ENCODE peak calls at places on chromosomes 3 and 15, in eight cellular contexts. N is stimulated activated CD4-positive, alpha-beta T cell treated with anti-CD3 and anti-CD28 coated beads, Interleukin-2, amount 100 ng/mL, for 24 hours; L is amniotic epithelial cell; K is stimulated activated CD8-positive, alpha-beta memory T cell treated with anti-CD3 and anti-CD28 coated beads, Interleukin-4, amount 100 ng/mL, for 24 hours; C is activated T-helper 1 cell treated with anti-CD3 and anti-CD28 coated beads, Interleukin-12 subunit alpha, Interleukin-12 subunit beta, Interleukin-2, Interleukin-4 antibody, amounts not matched to agents 30 ng/mL and 10 ng/mL and 1 ng/mL, durations not matched to agents 14 hours and 24 hours and 36 hours; A is ELF-1; B is EH; I is NCI-H226. E is an unnamed sample.
A peak's percentile ranks its signal among the peaks of the same experiment; 100 is the strongest.

GRCh38 chr15:23497710-23498111 is 50.7 kb upstream of the GOLGA6L2 start:
- DNase-seq in B (peak; percentile 1), C (no peak), I (no peak), K (no peak), N (no peak), L (no peak), A (no peak), E (peak; percentile 7)

GRCh38 chr15:73022156-73022555 is 30.1 kb upstream of the NEO1 start:
- DNase-seq in K (no peak), L (no peak), N (no peak), A (no peak), C (no peak), B (peak; percentile 6), I (no peak), E (peak; percentile 3)

GRCh38 chr3:55704521-55704920 is 217.4 kb upstream of the WNT5A start:
- DNase-seq in B (peak; percentile 95), A (no peak), K (no peak), L (peak; percentile 35), N (no peak), C (no peak), I (peak; percentile 16), E (no peak)

GRCh38 chr3:6805236-6805635 is 55.7 kb upstream of the GRM7 start:
- DNase-seq in K (no peak), C (no peak), L (no peak), A (no peak), B (no peak), N (no peak), I (no peak), E (no peak)

GRCh38 chr15:63157891-63158431 is 684 bp upstream of the RPS27L start:
- DNase-seq in L (peak; percentile 72), K (no peak), C (peak; percentile 12), B (peak; percentile 86), A (peak; percentile 68), I (peak; percentile 68), N (peak; percentile 34), E (peak; percentile 87)

GRCh38 chr3:129228891-129229585 is 20.4 kb upstream of the COPG1 start:
- DNase-seq in C (no peak), I (peak; percentile 80), A (peak; percentile 57), N (no peak), B (peak; percentile 94), L (peak; percentile 81), K (no peak), E (peak; percentile 80)

GRCh38 chr3:11002456-11002855 is 9.9 kb downstream of the SLC6A1 start:
- DNase-seq in B (no peak), K (no peak), I (no peak), C (no peak), N (no peak), L (no peak), A (no peak), E (no peak)

GRCh38 chr3:9810846-9811245 is 784 bp downstream of the TTLL3 start:
- DNase-seq in N (no peak), A (no peak), L (no peak), C (no peak), I (no peak), K (no peak), B (peak; percentile 15), E (no peak)

GRCh38 chr15:42094512-42094963 is at the start of gene PLA2G4D:
- DNase-seq in I (no peak), B (no peak), N (no peak), A (peak; percentile 49), L (no peak), C (no peak), K (no peak), E (no peak)

GRCh38 chr15:80778964-80779657 is at the start of gene CEMIP:
- DNase-seq in C (peak; percentile 35), A (peak; percentile 86), L (peak; percentile 58), I (peak; percentile 90), K (peak; percentile 36), N (peak; percentile 48), B (peak; percentile 85), E (peak; percentile 79)

GRCh38 chr3:112858410-112859069 is 11.9 kb upstream of the CD200R1L start:
- DNase-seq in C (no peak), B (no peak), A (no peak), K (no peak), L (peak; percentile 2), N (peak; percentile 31), I (no peak), E (no peak)

GRCh38 chr15:60933914-60934885 is 294.9 kb downstream of the RORA start:
- DNase-seq in A (peak; percentile 73), K (no peak), I (no peak), B (no peak), N (peak; percentile 9), C (no peak), L (no peak), E (no peak)

GRCh38 chr3:50246517-50246954 is 10.5 kb downstream of the GNAI2 start:
- DNase-seq in C (peak; percentile 80), A (no peak), I (peak; percentile 96), K (peak; percentile 71), L (peak; percentile 99), B (peak; percentile 99), N (peak; percentile 86), E (peak; percentile 81)

GRCh38 chr3:171792549-171792948 is 17.7 kb downstream of the PLD1 start:
- DNase-seq in I (no peak), N (no peak), B (peak; percentile 31), C (no peak), K (no peak), L (no peak), A (no peak), E (peak; percentile 34)

GRCh38 chr3:168884353-168884903 is 779.1 kb downstream of the MECOM start:
- DNase-seq in B (peak; percentile 85), I (peak; percentile 56), L (peak; percentile 55), N (no peak), C (no peak), K (no peak), A (no peak), E (peak; percentile 65)

GRCh38 chr3:79910337-79910736 is 142.5 kb upstream of the ROBO1 start:
- DNase-seq in B (no peak), A (no peak), K (no peak), L (no peak), C (no peak), N (no peak), I (peak; percentile 62), E (no peak)

GRCh38 chr15:55254916-55255679 is 34.5 kb downstream of the RAB27A start:
- DNase-seq in K (no peak), C (no peak), A (no peak), B (no peak), L (no peak), I (no peak), N (no peak), E (no peak)

GRCh38 chr3:134367869-134368750 is 6.1 kb downstream of the AMOTL2 start:
- DNase-seq in I (no peak), C (no peak), L (no peak), N (no peak), A (peak; percentile 22), K (no peak), B (peak; percentile 48), E (no peak)

GRCh38 chr15:44035781-44036699 is 159.0 kb downstream of the FRMD5 start:
- DNase-seq in K (no peak), A (no peak), I (no peak), B (peak; percentile 27), L (no peak), N (no peak), C (no peak), E (no peak)

GRCh38 chr3:150180349-150180748 is 209.7 kb upstream of the PFN2 start:
- DNase-seq in K (no peak), B (peak; percentile 96), L (peak; percentile 79), C (no peak), N (no peak), I (peak; percentile 56), A (no peak), E (peak; percentile 79)

GRCh38 chr15:56052389-56053045 is 59.1 kb upstream of the NEDD4 start:
- DNase-seq in K (no peak), N (no peak), I (peak; percentile 90), A (peak; percentile 40), C (no peak), B (peak; percentile 75), L (peak; percentile 64), E (peak; percentile 66)

GRCh38 chr3:113279686-113280085 is 68.3 kb downstream of the BOC start:
- DNase-seq in C (no peak), L (no peak), K (no peak), I (no peak), N (no peak), A (peak; percentile 26), B (no peak), E (no peak)

GRCh38 chr15:98801234-98801561 is 152.9 kb downstream of the IGF1R start:
- DNase-seq in C (no peak), K (no peak), L (no peak), N (no peak), B (no peak), A (peak; percentile 63), I (no peak), E (no peak)

GRCh38 chr3:37223084-37223975 is 48.9 kb upstream of the LRRFIP2 start:
- DNase-seq in A (peak; percentile 36), L (no peak), C (no peak), N (no peak), I (peak; percentile 65), K (no peak), B (peak; percentile 80), E (no peak)

GRCh38 chr15:69794643-69795461 is 302.9 kb downstream of the TLE3 start:
- DNase-seq in A (peak; percentile 72), K (no peak), I (no peak), C (no peak), L (no peak), B (peak; percentile 76), N (no peak), E (peak; percentile 16)

GRCh38 chr15:47184405-47185221 is 532.7 kb upstream of the SEMA6D start:
- DNase-seq in L (peak; percentile 1), C (no peak), B (peak; percentile 1), N (no peak), K (no peak), A (peak; percentile 67), I (no peak), E (no peak)

GRCh38 chr3:71051893-71052687 is 531.4 kb downstream of the FOXP1 start:
- DNase-seq in K (no peak), C (no peak), A (no peak), B (peak; percentile 56), I (no peak), N (no peak), L (peak; percentile 81), E (peak; percentile 89)

GRCh38 chr15:98025237-98025636 is 64.7 kb downstream of the ARRDC4 start:
- DNase-seq in C (no peak), N (no peak), I (peak; percentile 63), K (no peak), B (peak; percentile 84), A (no peak), L (no peak), E (peak; percentile 3)

GRCh38 chr15:76390571-76390970 is 54.0 kb downstream of the ISL2 start:
- DNase-seq in L (no peak), B (no peak), I (no peak), K (no peak), C (no peak), A (peak; percentile 26), N (no peak), E (no peak)

E was measured in fibroblast of villous mesenchyme.